ENCODE peak calls at places on chromosome 9, in six cellular contexts. F, R, Z, I, S and D are unnamed samples.
A peak's percentile ranks its signal among the peaks of the same experiment; 100 is the strongest.

GRCh38 chr9:41229408-41230401 is 40.6 kb upstream of the ZNG1F start:
- DNase-seq in F (peak; percentile 36), Z (peak; percentile 2), I (peak; percentile 54), S (no peak), R (no peak), D (peak; percentile 9)

GRCh38 chr9:69421908-69422801 is 97.1 kb downstream of the ENTREP1 start:
- DNase-seq in S (peak; percentile 78), I (peak; percentile 74), F (peak; percentile 59), Z (peak; percentile 87), R (peak; percentile 38), D (peak; percentile 66)

GRCh38 chr9:87152206-87152605 is 204.9 kb upstream of the GAS1 start:
- DNase-seq in I (no peak), F (no peak), Z (no peak), S (no peak), R (no peak), D (peak; percentile 17)

GRCh38 chr9:97386733-97387503 is 25.0 kb upstream of the TDRD7 start:
- DNase-seq in F (peak; percentile 56), I (peak; percentile 88), Z (peak; percentile 83), S (peak; percentile 73), R (peak; percentile 59), D (peak; percentile 70)

GRCh38 chr9:10252174-10252573 is 360.6 kb downstream of the PTPRD start:
- DNase-seq in F (no peak), S (no peak), I (no peak), R (no peak), Z (no peak), D (peak; percentile 18)

GRCh38 chr9:135649508-135649907 is 10.2 kb upstream of the GLT6D1 start:
- DNase-seq in S (no peak), F (no peak), Z (no peak), R (no peak), I (no peak), D (no peak)

GRCh38 chr9:87350915-87351314 is 146.8 kb upstream of the DAPK1 start:
- DNase-seq in I (no peak), Z (no peak), R (no peak), F (no peak), S (no peak), D (peak; percentile 77)

GRCh38 chr9:71910602-71911060 is 362 bp downstream of the ABHD17B start:
- DNase-seq in I (no peak), R (no peak), F (no peak), S (no peak), Z (no peak), D (no peak)

GRCh38 chr9:77175152-77175551 is 2.2 kb upstream of the VPS13A start:
- DNase-seq in I (no peak), R (no peak), S (no peak), Z (no peak), F (no peak), D (no peak)

GRCh38 chr9:123749580-123750202 is 180.2 kb downstream of the DENND1A start:
- DNase-seq in I (no peak), Z (peak; percentile 7), F (peak; percentile 20), S (no peak), R (no peak), D (no peak)

GRCh38 chr9:90112791-90113190 is 508.0 kb downstream of the GADD45G start:
- DNase-seq in F (peak; percentile 5), I (no peak), S (no peak), R (no peak), Z (peak; percentile 67), D (peak; percentile 85)

GRCh38 chr9:108994695-108995094 is 18.6 kb downstream of the CTNNAL1 start:
- DNase-seq in I (no peak), R (no peak), Z (no peak), F (peak; percentile 58), S (no peak), D (no peak)

GRCh38 chr9:32603914-32604852 is 31.2 kb upstream of the NDUFB6 start:
- DNase-seq in Z (peak; percentile 91), S (no peak), I (no peak), R (no peak), F (no peak), D (no peak)

GRCh38 chr9:117494401-117495130 is 79.7 kb upstream of the ASTN2 start:
- DNase-seq in I (no peak), R (no peak), F (no peak), S (no peak), Z (no peak), D (no peak)

GRCh38 chr9:109063765-109064164 is 50.5 kb upstream of the CTNNAL1 start:
- DNase-seq in R (no peak), F (peak; percentile 57), I (no peak), Z (no peak), S (no peak), D (no peak)

GRCh38 chr9:76586555-76587314 is 127.8 kb downstream of the GCNT1 start:
- DNase-seq in I (no peak), R (no peak), Z (no peak), F (no peak), S (no peak), D (no peak)

GRCh38 chr9:117574099-117574498 is 130.1 kb upstream of the TLR4 start:
- DNase-seq in I (no peak), S (no peak), Z (peak; percentile 53), R (no peak), F (no peak), D (no peak)

GRCh38 chr9:6354072-6354686 is 26.0 kb downstream of the TPD52L3 start:
- DNase-seq in R (peak; percentile 0), S (peak; percentile 17), Z (peak; percentile 56), F (peak; percentile 77), I (peak; percentile 33), D (peak; percentile 75)

DNA sequence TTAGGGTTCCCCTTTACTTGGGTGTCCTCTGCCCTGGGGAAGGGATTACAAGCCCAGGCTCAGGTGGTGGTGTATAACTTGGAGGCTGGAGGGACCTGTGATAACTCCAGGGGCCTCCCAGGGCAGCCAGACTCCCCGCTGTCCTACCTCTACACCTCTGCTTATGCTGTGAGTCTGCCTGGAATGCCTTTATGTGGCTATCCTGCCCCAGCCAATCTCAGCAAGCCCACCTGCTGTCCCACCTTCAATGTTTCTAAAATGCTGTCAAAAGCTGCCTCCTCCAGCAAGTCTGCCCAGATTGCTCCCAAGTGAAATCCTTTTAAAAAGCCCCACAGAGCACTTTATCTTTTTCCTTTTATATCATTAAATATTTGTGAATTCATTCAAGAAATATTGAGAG is 39.3 kb downstream of the DAB2IP start:
- DNase-seq in F (no peak), S (no peak), R (no peak), Z (no peak), I (no peak), D (no peak)
- H4K91ac ChIP-seq in F (no peak overlapping the region), S (no peak overlapping the region), R (no peak overlapping the region), Z (no peak overlapping the region), I (no peak overlapping the region), D (no peak overlapping the region)

DNA sequence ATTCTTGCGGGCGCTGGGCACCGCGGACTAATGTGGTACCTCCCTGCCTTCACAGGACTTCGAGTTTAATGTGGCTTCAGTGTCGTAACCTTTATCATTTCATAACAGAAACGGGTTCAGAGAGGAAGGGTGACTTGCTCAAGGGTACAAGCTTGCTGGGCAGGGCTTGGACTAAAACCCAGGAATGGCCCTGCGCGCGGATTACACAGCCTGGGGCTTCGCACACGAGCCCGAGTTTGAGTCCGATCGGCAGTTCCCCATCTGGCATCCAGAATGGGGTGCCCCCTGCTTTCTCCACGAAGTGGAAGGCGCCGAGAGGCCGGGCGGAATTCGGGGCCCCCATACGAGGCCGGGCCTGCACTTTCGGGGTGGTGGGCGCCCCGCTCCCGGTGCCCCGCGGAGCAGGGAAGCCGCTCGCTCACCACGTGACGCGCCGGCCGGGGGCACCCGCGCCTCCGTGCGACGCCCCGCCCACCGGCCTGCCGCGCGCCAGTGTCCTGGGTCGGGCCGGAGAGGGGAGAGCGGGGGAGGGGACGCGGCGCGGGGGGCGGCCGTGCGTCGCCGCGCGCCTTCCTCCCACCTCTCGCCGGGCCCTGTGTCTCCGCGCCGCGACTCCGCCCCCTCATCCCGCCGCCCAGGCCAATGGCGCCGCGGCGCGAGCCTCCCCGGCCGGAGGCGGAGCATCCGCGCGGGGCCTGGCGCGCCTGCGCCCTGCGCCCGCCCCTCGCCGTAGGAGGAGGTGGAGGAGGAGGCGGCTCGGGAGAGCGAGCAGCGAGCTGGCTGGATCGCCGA is at the start of gene SET:
- DNase-seq in Z (peak; percentile 97), R (peak; percentile 80), I (peak; percentile 95), F (peak; percentile 90), S (peak; percentile 95), D (peak; percentile 91)
- H4K8ac ChIP-seq in Z (peak within 1 kb of the TSS; percentile 83), R (peak within 1 kb of the TSS; percentile 90), I (no peak within 1 kb of the TSS), F (peak within 1 kb of the TSS; percentile 86), S (peak within 1 kb of the TSS; percentile 17), D (peak within 1 kb of the TSS; percentile 98)

GRCh38 chr9:16821344-16821743 is 49.1 kb downstream of the BNC2 start:
- DNase-seq in F (no peak), R (no peak), I (no peak), Z (no peak), S (no peak), D (no peak)

GRCh38 chr9:16825364-16825763 is 45.1 kb downstream of the BNC2 start:
- DNase-seq in I (no peak), Z (no peak), R (no peak), F (peak; percentile 73), S (no peak), D (peak; percentile 58)

GRCh38 chr9:16828335-16829281 is 41.9 kb downstream of the BNC2 start:
- DNase-seq in S (peak; percentile 79), I (peak; percentile 50), Z (peak; percentile 78), R (no peak), F (peak; percentile 78), D (peak; percentile 77)

GRCh38 chr9:16825971-16826370 is 44.5 kb downstream of the BNC2 start:
- DNase-seq in I (no peak), Z (no peak), F (peak; percentile 96), S (peak; percentile 57), R (no peak), D (peak; percentile 94)

DNA sequence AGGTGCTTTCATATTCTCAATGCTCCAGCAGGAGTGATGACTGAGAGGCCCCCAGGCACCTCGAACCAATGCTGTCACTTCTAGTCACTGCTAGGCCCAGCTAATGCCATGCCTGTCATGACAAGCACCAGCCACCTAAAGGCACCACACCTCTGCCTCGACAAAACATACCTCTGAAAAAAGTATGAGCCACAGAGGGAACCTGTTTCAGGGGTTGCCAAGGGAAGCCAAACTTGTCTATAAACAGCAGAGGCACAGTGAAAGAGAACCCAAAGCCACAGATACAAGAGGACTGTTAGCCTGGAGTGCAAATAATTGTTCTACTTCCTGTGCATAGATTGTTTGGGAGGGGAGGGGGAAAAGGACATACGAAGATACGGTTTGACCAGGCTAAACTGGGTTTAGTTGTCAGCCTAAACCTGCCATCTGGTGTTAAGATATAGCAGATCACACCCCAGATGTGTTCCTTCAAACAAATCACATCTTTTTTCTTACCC is 45.9 kb downstream of the BNC2 start:
- DNase-seq in R (no peak), F (peak; percentile 85), I (peak; percentile 39), S (no peak), Z (peak; percentile 84), D (peak; percentile 67)
- H3K18ac ChIP-seq in R (no peak overlapping the region), F (peak overlapping the region; percentile 78), I (no peak overlapping the region), S (no peak overlapping the region), Z (no peak overlapping the region), D (peak overlapping the region; percentile 91)

GRCh38 chr9:16134351-16134750 is 581.5 kb downstream of the CCDC171 start:
- DNase-seq in I (no peak), R (no peak), Z (no peak), F (no peak), S (no peak), D (no peak)

GRCh38 chr9:16131269-16131668 is 578.4 kb downstream of the CCDC171 start:
- DNase-seq in I (peak; percentile 36), R (no peak), F (peak; percentile 67), S (no peak), Z (peak; percentile 20), D (peak; percentile 13)

GRCh38 chr9:16133556-16134227 is 580.8 kb downstream of the CCDC171 start:
- DNase-seq in R (no peak), I (peak; percentile 80), S (peak; percentile 62), F (peak; percentile 48), Z (peak; percentile 94), D (peak; percentile 71)

GRCh38 chr9:16132513-16132912 is 579.7 kb downstream of the CCDC171 start:
- DNase-seq in F (peak; percentile 47), R (no peak), Z (no peak), I (no peak), S (no peak), D (peak; percentile 73)

GRCh38 chr9:16133032-16133431 is 580.2 kb downstream of the CCDC171 start:
- DNase-seq in F (no peak), S (no peak), R (no peak), I (no peak), Z (no peak), D (no peak)
- H4K91ac ChIP-seq in F (no peak overlapping the region), S (no peak overlapping the region), R (no peak overlapping the region), I (no peak overlapping the region), Z (no peak overlapping the region), D (no peak overlapping the region)